ENCODE peak calls at places on chromosome 3, in five cellular contexts. One of them, this sample, is unnamed.
A peak's percentile ranks its signal among the peaks of the same experiment; 100 is the strongest.

GRCh38 chr3:27935492-27935891 is 213.4 kb upstream of the EOMES start:
- DNase-seq in IMR-90: no peak
- DNase-seq in endothelial cell of umbilical vein: no peak
- DNase-seq in CD4-positive, alpha-beta memory T cell: no peak
- DNase-seq in PC-9: no peak
- DNase-seq in this sample: no peak

GRCh38 chr3:87873136-87873535 is 185.7 kb downstream of the CGGBP1 start:
- DNase-seq in CD4-positive, alpha-beta memory T cell: no peak
- DNase-seq in IMR-90: no peak
- DNase-seq in endothelial cell of umbilical vein: no peak
- DNase-seq in PC-9: no peak
- DNase-seq in this sample: no peak

GRCh38 chr3:155391583-155391982 is 98.1 kb upstream of the STRIT1 start:
- DNase-seq in CD4-positive, alpha-beta memory T cell: no peak
- DNase-seq in IMR-90: peak; percentile 12
- DNase-seq in endothelial cell of umbilical vein: no peak
- DNase-seq in PC-9: peak; percentile 75
- DNase-seq in this sample: no peak

GRCh38 chr3:134651347-134652041 is 672 bp upstream of the KY start:
- DNase-seq in PC-9: no peak
- DNase-seq in CD4-positive, alpha-beta memory T cell: no peak
- DNase-seq in IMR-90: peak; percentile 26
- DNase-seq in endothelial cell of umbilical vein: no peak
- DNase-seq in this sample: no peak

GRCh38 chr3:46359748-46360509 is 6.0 kb downstream of the CCR2 start:
- DNase-seq in endothelial cell of umbilical vein: no peak
- DNase-seq in IMR-90: peak; percentile 21
- DNase-seq in PC-9: no peak
- DNase-seq in CD4-positive, alpha-beta memory T cell: no peak
- DNase-seq in this sample: peak; percentile 21

GRCh38 chr3:107525101-107525953 is 2.6 kb downstream of the BBX start:
- DNase-seq in CD4-positive, alpha-beta memory T cell: peak; percentile 24
- DNase-seq in PC-9: peak; percentile 56
- DNase-seq in endothelial cell of umbilical vein: peak; percentile 52
- DNase-seq in IMR-90: no peak
- DNase-seq in this sample: peak; percentile 26

GRCh38 chr3:72123908-72124441 is 339.0 kb upstream of the PROK2 start:
- DNase-seq in endothelial cell of umbilical vein: peak; percentile 89
- DNase-seq in PC-9: peak; percentile 11
- DNase-seq in CD4-positive, alpha-beta memory T cell: no peak
- DNase-seq in IMR-90: peak; percentile 78
- DNase-seq in this sample: no peak

GRCh38 chr3:11530153-11530721 is 113.5 kb downstream of the VGLL4 start:
- DNase-seq in PC-9: no peak
- DNase-seq in endothelial cell of umbilical vein: no peak
- DNase-seq in IMR-90: peak; percentile 98
- DNase-seq in CD4-positive, alpha-beta memory T cell: no peak
- DNase-seq in this sample: no peak

GRCh38 chr3:73401616-73402265 is 223.0 kb downstream of the PDZRN3 start:
- DNase-seq in CD4-positive, alpha-beta memory T cell: no peak
- DNase-seq in PC-9: no peak
- DNase-seq in IMR-90: peak; percentile 60
- DNase-seq in endothelial cell of umbilical vein: no peak
- DNase-seq in this sample: no peak

GRCh38 chr3:152638707-152639450 is 196.1 kb upstream of the P2RY1 start:
- DNase-seq in CD4-positive, alpha-beta memory T cell: no peak
- DNase-seq in PC-9: no peak
- DNase-seq in endothelial cell of umbilical vein: no peak
- DNase-seq in IMR-90: no peak
- DNase-seq in this sample: peak; percentile 73

GRCh38 chr3:188926741-188927650 is 244.8 kb upstream of the TPRG1 start:
- DNase-seq in CD4-positive, alpha-beta memory T cell: no peak
- DNase-seq in PC-9: no peak
- DNase-seq in endothelial cell of umbilical vein: no peak
- DNase-seq in IMR-90: peak; percentile 8
- DNase-seq in this sample: no peak

GRCh38 chr3:41041457-41041856 is 157.8 kb upstream of the CTNNB1 start:
- DNase-seq in IMR-90: no peak
- DNase-seq in CD4-positive, alpha-beta memory T cell: no peak
- DNase-seq in PC-9: no peak
- DNase-seq in endothelial cell of umbilical vein: no peak
- DNase-seq in this sample: no peak

GRCh38 chr3:184615396-184615795 is 53.8 kb downstream of the EPHB3 start:
- DNase-seq in endothelial cell of umbilical vein: no peak
- DNase-seq in CD4-positive, alpha-beta memory T cell: no peak
- DNase-seq in IMR-90: no peak
- DNase-seq in PC-9: no peak
- DNase-seq in this sample: no peak

GRCh38 chr3:66107855-66108254 is 69.1 kb upstream of the MAGI1 start:
- DNase-seq in CD4-positive, alpha-beta memory T cell: no peak
- DNase-seq in PC-9: no peak
- DNase-seq in endothelial cell of umbilical vein: peak; percentile 57
- DNase-seq in IMR-90: peak; percentile 50
- DNase-seq in this sample: no peak

GRCh38 chr3:189613122-189613521 is 18.1 kb upstream of the TP63 start:
- DNase-seq in CD4-positive, alpha-beta memory T cell: no peak
- DNase-seq in PC-9: no peak
- DNase-seq in IMR-90: no peak
- DNase-seq in endothelial cell of umbilical vein: no peak
- DNase-seq in this sample: no peak

GRCh38 chr3:29145370-29145769 is 135.5 kb upstream of the RBMS3 start:
- DNase-seq in IMR-90: no peak
- DNase-seq in PC-9: no peak
- DNase-seq in endothelial cell of umbilical vein: no peak
- DNase-seq in CD4-positive, alpha-beta memory T cell: no peak
- DNase-seq in this sample: no peak

DNA sequence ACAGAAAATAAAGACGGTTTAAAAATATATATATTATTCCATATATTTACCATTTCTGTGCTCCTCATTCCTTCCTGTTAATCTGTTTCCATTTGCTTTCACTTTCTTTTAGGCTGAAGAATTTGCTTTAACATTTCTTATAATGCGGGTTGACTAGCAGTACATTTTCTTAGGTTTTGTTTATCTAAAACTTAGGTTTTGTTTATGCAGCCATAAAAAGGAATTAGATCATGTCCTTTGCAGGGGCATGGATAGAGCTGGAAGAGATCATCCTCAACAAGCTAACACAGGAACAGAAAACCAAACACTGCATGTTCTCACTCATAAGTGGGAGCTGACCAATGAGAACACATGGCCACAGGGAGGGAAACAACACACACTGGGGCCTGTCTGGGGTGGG is 578.1 kb downstream of the FHIT start:
- DNase-seq in IMR-90: peak; percentile 1
- DNase-seq in PC-9: no peak
- DNase-seq in endothelial cell of umbilical vein: no peak
- DNase-seq in CD4-positive, alpha-beta memory T cell: no peak
- DNase-seq in this sample: no peak
- H3K27ac ChIP-seq in IMR-90: no peak overlapping the region
- H3K27ac ChIP-seq in PC-9: no peak overlapping the region
- H3K27ac ChIP-seq in endothelial cell of umbilical vein: no peak overlapping the region
- H3K27ac ChIP-seq in CD4-positive, alpha-beta memory T cell: no peak overlapping the region
- H3K27ac ChIP-seq in this sample: no peak overlapping the region

DNA sequence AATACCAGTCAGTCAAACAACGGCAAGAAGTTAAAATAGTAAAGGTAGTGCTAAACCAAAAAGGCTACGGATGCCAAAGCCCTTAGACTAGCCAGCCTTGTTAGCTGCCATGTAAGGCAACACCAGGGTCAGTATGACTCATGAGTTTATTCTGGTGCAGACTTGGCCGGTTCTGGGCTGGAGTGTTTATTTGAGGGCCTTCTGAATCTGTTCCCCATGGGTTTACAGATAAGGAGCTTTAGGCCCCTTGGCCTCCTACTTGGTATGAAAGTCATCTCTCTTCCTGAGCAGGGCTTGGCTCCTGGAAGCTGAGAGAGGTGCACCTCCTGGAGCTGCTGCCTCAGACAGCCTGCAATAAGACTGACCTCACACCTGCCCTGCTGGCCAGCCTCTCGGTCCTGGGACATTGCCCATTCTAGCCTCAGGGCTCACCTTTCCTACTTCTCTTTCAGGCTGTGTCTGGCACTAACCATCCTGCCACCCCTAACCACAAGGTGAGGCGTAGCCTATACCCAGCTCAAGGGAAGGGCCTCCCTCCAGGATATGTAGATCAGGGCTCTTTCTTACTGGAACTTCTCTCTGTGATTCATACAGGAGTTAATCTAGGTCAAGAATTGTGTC is 10.4 kb upstream of the RTP1 start:
- DNase-seq in PC-9: peak; percentile 98
- DNase-seq in IMR-90: peak; percentile 94
- DNase-seq in CD4-positive, alpha-beta memory T cell: no peak
- DNase-seq in endothelial cell of umbilical vein: no peak
- DNase-seq in this sample: no peak
- H3K27ac ChIP-seq in PC-9: peak overlapping the region; percentile 83
- H3K27ac ChIP-seq in IMR-90: peak overlapping the region; percentile 82
- H3K27ac ChIP-seq in CD4-positive, alpha-beta memory T cell: no peak overlapping the region
- H3K27ac ChIP-seq in endothelial cell of umbilical vein: no peak overlapping the region
- H3K27ac ChIP-seq in this sample: no peak overlapping the region

GRCh38 chr3:71031914-71032521 is 551.5 kb downstream of the FOXP1 start:
- DNase-seq in endothelial cell of umbilical vein: peak; percentile 49
- DNase-seq in IMR-90: no peak
- DNase-seq in PC-9: no peak
- DNase-seq in CD4-positive, alpha-beta memory T cell: peak; percentile 28
- DNase-seq in this sample: no peak
- H3K27ac ChIP-seq in endothelial cell of umbilical vein: no peak overlapping the region
- H3K27ac ChIP-seq in IMR-90: no peak overlapping the region
- H3K27ac ChIP-seq in PC-9: no peak overlapping the region
- H3K27ac ChIP-seq in CD4-positive, alpha-beta memory T cell: no peak overlapping the region
- H3K27ac ChIP-seq in this sample: no peak overlapping the region

GRCh38 chr3:139310474-139310933 is 33.3 kb upstream of the MRPS22 start:
- DNase-seq in IMR-90: peak; percentile 92
- DNase-seq in CD4-positive, alpha-beta memory T cell: no peak
- DNase-seq in PC-9: peak; percentile 59
- DNase-seq in endothelial cell of umbilical vein: no peak
- DNase-seq in this sample: no peak

GRCh38 chr3:139309880-139310279 is 33.9 kb upstream of the MRPS22 start:
- DNase-seq in IMR-90: no peak
- DNase-seq in PC-9: peak; percentile 52
- DNase-seq in endothelial cell of umbilical vein: no peak
- DNase-seq in CD4-positive, alpha-beta memory T cell: no peak
- DNase-seq in this sample: no peak

GRCh38 chr3:139307601-139308146 is 36.1 kb upstream of the MRPS22 start:
- DNase-seq in CD4-positive, alpha-beta memory T cell: no peak
- DNase-seq in IMR-90: no peak
- DNase-seq in PC-9: no peak
- DNase-seq in endothelial cell of umbilical vein: no peak
- DNase-seq in this sample: no peak

GRCh38 chr3:139308156-139309017 is 35.4 kb upstream of the MRPS22 start:
- DNase-seq in CD4-positive, alpha-beta memory T cell: no peak
- DNase-seq in IMR-90: no peak
- DNase-seq in PC-9: no peak
- DNase-seq in endothelial cell of umbilical vein: no peak
- DNase-seq in this sample: no peak

DNA sequence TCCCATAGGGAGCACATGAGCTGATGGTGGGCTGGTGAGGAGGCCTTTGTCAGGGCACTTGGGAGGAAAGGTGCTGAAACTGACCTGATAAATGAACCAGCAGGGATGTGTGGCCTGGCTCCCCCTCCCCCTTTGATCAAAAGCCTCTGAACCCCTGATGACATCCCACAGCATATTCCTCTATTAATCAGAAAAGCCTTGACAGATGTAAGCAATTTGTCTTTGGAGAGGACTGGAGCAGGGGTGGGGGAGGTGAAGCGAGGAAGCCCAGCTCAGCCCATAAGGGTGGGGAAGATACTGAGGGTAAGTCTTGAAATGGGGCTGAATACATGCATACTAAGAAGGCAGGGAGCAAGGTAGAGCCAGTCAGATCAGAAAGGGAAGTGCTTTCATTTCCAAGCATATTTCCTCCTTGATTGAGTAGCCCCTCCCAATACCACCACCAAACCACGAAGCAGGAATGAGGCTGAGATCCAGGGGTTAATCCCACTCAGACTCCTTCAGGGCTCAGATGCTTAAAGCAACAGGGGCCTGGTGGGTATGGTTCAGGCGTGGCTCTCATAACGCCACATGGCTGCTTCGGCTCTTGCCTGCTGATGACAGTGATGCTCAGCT is 34.7 kb upstream of the MRPS22 start:
- DNase-seq in endothelial cell of umbilical vein: no peak
- DNase-seq in PC-9: no peak
- DNase-seq in IMR-90: no peak
- DNase-seq in CD4-positive, alpha-beta memory T cell: no peak
- DNase-seq in this sample: no peak
- H3K27ac ChIP-seq in endothelial cell of umbilical vein: no peak overlapping the region
- H3K27ac ChIP-seq in PC-9: peak overlapping the region; percentile 58
- H3K27ac ChIP-seq in IMR-90: peak overlapping the region; percentile 57
- H3K27ac ChIP-seq in CD4-positive, alpha-beta memory T cell: no peak overlapping the region
- H3K27ac ChIP-seq in this sample: no peak overlapping the region